ENCODE peak calls at places on chromosome 9, in six cellular contexts. U is IMR-90, J is HepG2, H is HCT116, T is A549, F is H1. G is an unnamed sample.

GRCh38 chr9:618478-618877 is 223.0 kb upstream of the DMRT1 start:
- DNase-seq in T (no peak), H (no peak), U (peak; percentile 67), F (no peak), J (no peak), G (no peak)

GRCh38 chr9:87336914-87337333 is 160.7 kb upstream of the DAPK1 start:
- DNase-seq in U (peak; percentile 79), H (peak; percentile 54), F (no peak), J (peak; percentile 75), T (peak; percentile 88), G (peak; percentile 76)

GRCh38 chr9:90724880-90725279 is 76.7 kb upstream of the SYK start:
- DNase-seq in H (no peak), J (no peak), T (no peak), F (no peak), U (no peak), G (no peak)

GRCh38 chr9:27861887-27862286 is 288.6 kb upstream of the C9orf72 start:
- DNase-seq in H (no peak), F (no peak), T (no peak), U (no peak), J (no peak), G (no peak)

GRCh38 chr9:83639266-83639665 is 16.3 kb downstream of the IDNK start:
- DNase-seq in U (peak; percentile 11), T (no peak), H (no peak), J (no peak), F (no peak), G (no peak)

GRCh38 chr9:135614821-135615665 is 24.3 kb downstream of the GLT6D1 start:
- DNase-seq in F (no peak), U (no peak), H (no peak), J (no peak), T (no peak), G (no peak)

GRCh38 chr9:111975709-111976108 is 79.1 kb downstream of the UGCG start:
- DNase-seq in T (peak; percentile 59), F (peak; percentile 15), J (peak; percentile 38), H (peak; percentile 32), U (no peak), G (peak; percentile 34)

GRCh38 chr9:5144217-5144616 is 41.2 kb downstream of the INSL6 start:
- DNase-seq in J (no peak), H (no peak), T (no peak), F (no peak), U (no peak), G (no peak)

GRCh38 chr9:134497283-134497860 is 144.2 kb upstream of the COL5A1 start:
- DNase-seq in T (no peak), H (no peak), U (peak; percentile 43), F (no peak), J (no peak), G (no peak)

GRCh38 chr9:76216161-76216649 is 178.0 kb downstream of the RFK start:
- DNase-seq in T (peak; percentile 61), J (no peak), U (peak; percentile 98), H (peak; percentile 15), F (no peak), G (no peak)

GRCh38 chr9:12698986-12699385 is 5.8 kb downstream of the TYRP1 start:
- DNase-seq in U (no peak), H (no peak), J (no peak), F (no peak), T (no peak), G (no peak)

GRCh38 chr9:76459691-76460635 is 981 bp downstream of the GCNT1 start:
- DNase-seq in T (peak; percentile 29), J (peak; percentile 13), H (peak; percentile 35), U (peak; percentile 62), F (no peak), G (peak; percentile 8)

GRCh38 chr9:129888085-129888808 is 53.0 kb downstream of the USP20 start:
- DNase-seq in U (no peak), H (no peak), J (no peak), F (no peak), T (no peak), G (peak; percentile 58)

GRCh38 chr9:105425817-105426433 is 21.9 kb upstream of the FSD1L start:
- DNase-seq in H (no peak), F (no peak), J (no peak), T (peak; percentile 21), U (peak; percentile 47), G (no peak)

DNA sequence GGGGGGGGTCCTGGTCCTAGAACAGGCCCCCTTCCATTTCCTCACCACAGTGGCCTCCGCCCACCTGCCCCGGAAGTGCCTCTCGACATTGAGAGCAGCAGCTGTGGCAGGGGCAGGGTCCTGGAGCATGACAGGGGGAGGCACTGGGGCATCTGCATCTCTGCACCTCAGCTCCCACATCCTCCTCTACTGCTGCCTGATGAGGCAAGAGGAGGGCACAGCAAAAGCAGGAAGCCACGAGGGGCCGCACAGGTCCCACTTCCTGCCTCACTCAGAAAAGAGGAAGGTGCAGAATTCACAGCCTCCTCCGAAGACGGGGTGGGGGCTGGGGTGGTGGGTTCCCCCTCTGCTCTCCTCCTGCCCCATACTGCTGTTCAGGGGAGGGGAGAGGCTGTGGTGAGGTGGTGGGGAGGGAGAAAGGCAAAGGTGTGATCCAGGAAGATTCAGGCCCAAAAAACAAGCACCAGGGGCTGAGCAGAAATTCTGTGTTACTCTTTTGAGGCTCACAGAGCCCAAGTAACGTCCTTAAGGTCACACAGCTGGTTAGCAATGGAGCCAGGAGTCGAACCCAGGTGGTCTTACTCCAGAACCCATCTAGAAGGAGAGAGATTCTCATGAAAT is 14.7 kb downstream of the AKNA start:
- DNase-seq in F (no peak), J (no peak), T (no peak), H (no peak), U (no peak), G (no peak)
- TF ChIP-seq POLR2A in F (no peak), J (no peak), T (no peak), H (no peak), U (no peak), G (no peak)

GRCh38 chr9:125992557-125992956 is 245.4 kb downstream of the PBX3 start:
- DNase-seq in F (no peak), H (no peak), J (no peak), U (no peak), T (no peak), G (no peak)

GRCh38 chr9:125990186-125990792 is 243.1 kb downstream of the PBX3 start:
- DNase-seq in J (no peak), F (no peak), H (no peak), U (no peak), T (no peak), G (no peak)

GRCh38 chr9:125990793-125991220 is 243.6 kb downstream of the PBX3 start:
- DNase-seq in U (no peak), F (no peak), H (no peak), J (no peak), T (no peak), G (no peak)

GRCh38 chr9:125993423-125993935 is 246.3 kb downstream of the PBX3 start:
- DNase-seq in H (no peak), T (no peak), U (no peak), F (no peak), J (no peak), G (no peak)

GRCh38 chr9:125991886-125992529 is 244.8 kb downstream of the PBX3 start:
- DNase-seq in U (no peak), H (no peak), T (no peak), F (no peak), J (no peak), G (no peak)
- H3K4me2 ChIP-seq in U (no peak overlapping the region), H (no peak overlapping the region), T (no peak overlapping the region), F (no peak overlapping the region), J (no peak overlapping the region), G (no peak overlapping the region)

GRCh38 chr9:136700309-136700708 is 12.1 kb upstream of the DIPK1B start:
- DNase-seq in F (no peak), U (peak; percentile 44), T (no peak), J (no peak), H (no peak), G (no peak)

GRCh38 chr9:136701665-136702048 is 10.7 kb upstream of the DIPK1B start:
- DNase-seq in T (no peak), H (no peak), J (no peak), U (no peak), F (no peak), G (no peak)

GRCh38 chr9:136703231-136703870 is 9.0 kb upstream of the DIPK1B start:
- DNase-seq in T (no peak), U (no peak), J (no peak), H (no peak), F (no peak), G (no peak)

GRCh38 chr9:136698681-136699246 is 11.5 kb upstream of the AGPAT2 start:
- DNase-seq in U (no peak), F (no peak), T (no peak), J (no peak), H (no peak), G (no peak)

GRCh38 chr9:136700959-136701664 is 11.3 kb upstream of the DIPK1B start:
- DNase-seq in H (no peak), J (no peak), U (peak; percentile 16), T (no peak), F (no peak), G (peak; percentile 51)
- TF ChIP-seq POLR2A in H (no peak), J (no peak), U (no peak), T (no peak), F (no peak), G (no peak)

GRCh38 chr9:94245651-94246050 is 13.4 kb upstream of the ZNF169 start:
- DNase-seq in U (no peak), T (no peak), J (no peak), F (no peak), H (no peak), G (no peak)

GRCh38 chr9:94256007-94256406 is 3.1 kb upstream of the ZNF169 start:
- DNase-seq in U (no peak), H (no peak), J (no peak), T (no peak), F (no peak), G (no peak)

GRCh38 chr9:94250456-94250855 is 8.6 kb upstream of the ZNF169 start:
- DNase-seq in J (no peak), U (no peak), H (no peak), F (no peak), T (no peak), G (no peak)
- H3K4me2 ChIP-seq in J (no peak overlapping the region), U (no peak overlapping the region), H (no peak overlapping the region), F (no peak overlapping the region), T (no peak overlapping the region), G (no peak overlapping the region)

GRCh38 chr9:113528088-113528487 is 64.6 kb downstream of the RGS3 start:
- DNase-seq in J (no peak), H (no peak), U (no peak), F (no peak), T (no peak), G (no peak)
- TF ChIP-seq POLR2A in J (no peak), H (no peak), U (no peak), F (no peak), T (no peak), G (no peak)